ENCODE peak calls at places on chromosomes 4 and X, in seven cellular contexts. N, F, S, T, K, A and E are unnamed samples. For H3K36me3 and H3K4me1, the result is how much of the 10 kb centered on the place peaks cover.

GRCh38 chr4:83217721-83218522 is 66.7 kb downstream of the COQ2 start:
- DNase-seq in N (no peak), F (no peak), S (no peak), T (no peak), K (peak), A (no peak), E (no peak)

GRCh38 chr4:3022651-3023050 is 51.7 kb downstream of the HTT-AS start:
- DNase-seq in N (no peak), F (no peak), S (no peak), T (no peak), K (no peak), A (no peak), E (no peak)

GRCh38 chr4:190014771-190015537 is 12.1 kb downstream of the FRG2 start:
- DNase-seq in N (no peak), F (no peak), S (no peak), T (no peak), K (no peak), A (no peak), E (no peak)

GRCh38 chrX:57156397-57157049 is 19.3 kb upstream of the SPIN2A start:
- DNase-seq in N (peak), F (no peak), S (peak), T (peak), K (peak), A (no peak), E (peak)

GRCh38 chrX:3244203-3244743 is 102.2 kb downstream of the MXRA5 start:
- DNase-seq in N (no peak), F (no peak), S (no peak), T (no peak), K (no peak), A (no peak), E (no peak)

GRCh38 chrX:82775426-82775825 is 732.7 kb upstream of the POU3F4 start:
- DNase-seq in N (no peak), F (no peak), S (no peak), T (no peak), K (no peak), A (no peak), E (no peak)

GRCh38 chr4:15003441-15003890 is 1.2 kb downstream of the CPEB2 start:
- DNase-seq in N (peak), F (peak), S (no peak), T (peak), K (peak), A (peak), E (peak)

GRCh38 chr4:60133414-60133813 is 1066.7 kb upstream of the ADGRL3 start:
- DNase-seq in N (no peak), F (no peak), S (no peak), T (no peak), K (no peak), A (no peak), E (no peak)

GRCh38 chrX:10526442-10526841 is 93.9 kb downstream of the MID1 start:
- DNase-seq in N (no peak), F (no peak), S (no peak), T (no peak), K (no peak), A (no peak), E (no peak)

GRCh38 chrX:106263817-106264216 is 95.7 kb downstream of the PWWP3B start:
- DNase-seq in N (no peak), F (no peak), S (no peak), T (no peak), K (no peak), A (peak), E (no peak)

GRCh38 chrX:71253253-71254091 is 468 bp downstream of the ZMYM3 start:
- DNase-seq in N (peak), F (no peak), S (no peak), T (peak), K (peak), A (peak), E (peak)

GRCh38 chrX:39260965-39261364 is 459.7 kb downstream of the MID1IP1 start:
- DNase-seq in N (no peak), F (no peak), S (no peak), T (no peak), K (no peak), A (no peak), E (no peak)

GRCh38 chrX:21932277-21932996 is 8.1 kb upstream of the SMS start:
- DNase-seq in N (peak), F (no peak), S (no peak), T (no peak), K (no peak), A (no peak), E (no peak)

GRCh38 chr4:156111706-156112105 is 158.0 kb upstream of the CTSO start:
- DNase-seq in N (no peak), F (no peak), S (no peak), T (no peak), K (no peak), A (no peak), E (no peak)

GRCh38 chrX:19569930-19570329 is 54.6 kb upstream of the MAP3K15 start:
- DNase-seq in N (no peak), F (no peak), S (no peak), T (no peak), K (no peak), A (no peak), E (no peak)

GRCh38 chr4:63528592-63528991 is 880.7 kb downstream of the TECRL start:
- DNase-seq in N (no peak), F (no peak), S (no peak), T (no peak), K (no peak), A (no peak), E (no peak)

GRCh38 chr4:108397850-108398249 is 222.5 kb upstream of the RPL34 start:
- DNase-seq in N (no peak), F (no peak), S (no peak), T (no peak), K (no peak), A (no peak), E (no peak)

GRCh38 chr4:99157478-99157935 is 13.4 kb upstream of the ADH4 start:
- DNase-seq in N (no peak), F (no peak), S (no peak), T (no peak), K (no peak), A (no peak), E (no peak)

GRCh38 chr4:127632420-127633403 is at the start of gene INTU:
- DNase-seq in N (peak), F (peak), S (peak), T (peak), K (peak), A (peak), E (peak)

GRCh38 chrX:27222661-27223060 is 240.5 kb downstream of the PPP4R3C start:
- DNase-seq in N (no peak), F (no peak), S (no peak), T (no peak), K (no peak), A (no peak), E (no peak)

GRCh38 chr4:15649914-15650545 is 5.1 kb downstream of the FBXL5 start:
- DNase-seq in N (peak), F (no peak), S (peak), T (no peak), K (no peak), A (peak), E (peak)

GRCh38 chrX:153970398-153971123 is 1.1 kb downstream of the HCFC1 start:
- DNase-seq in N (peak), F (no peak), S (no peak), T (no peak), K (no peak), A (peak), E (peak)

GRCh38 chr4:38982356-38983095 is 49.7 kb downstream of the TMEM156 start:
- DNase-seq in N (no peak), F (no peak), S (no peak), T (no peak), K (no peak), A (no peak), E (no peak)

GRCh38 chr4:150078041-150078995 is at the start of gene DCLK2:
- DNase-seq in N (peak), F (peak), S (peak), T (peak), K (peak), A (peak), E (peak)

GRCh38 chr4:150078996-150079581 is 844 bp downstream of the DCLK2 start:
- DNase-seq in N (peak), F (no peak), S (no peak), T (peak), K (no peak), A (peak), E (peak)

GRCh38 chr4:150080335-150080734 is 2.1 kb downstream of the DCLK2 start:
- DNase-seq in N (no peak), F (no peak), S (no peak), T (no peak), K (no peak), A (no peak), E (no peak)

GRCh38 chr4:150080875-150081274 is 2.6 kb downstream of the DCLK2 start:
- DNase-seq in N (no peak), F (no peak), S (no peak), T (no peak), K (no peak), A (no peak), E (no peak)

DNA sequence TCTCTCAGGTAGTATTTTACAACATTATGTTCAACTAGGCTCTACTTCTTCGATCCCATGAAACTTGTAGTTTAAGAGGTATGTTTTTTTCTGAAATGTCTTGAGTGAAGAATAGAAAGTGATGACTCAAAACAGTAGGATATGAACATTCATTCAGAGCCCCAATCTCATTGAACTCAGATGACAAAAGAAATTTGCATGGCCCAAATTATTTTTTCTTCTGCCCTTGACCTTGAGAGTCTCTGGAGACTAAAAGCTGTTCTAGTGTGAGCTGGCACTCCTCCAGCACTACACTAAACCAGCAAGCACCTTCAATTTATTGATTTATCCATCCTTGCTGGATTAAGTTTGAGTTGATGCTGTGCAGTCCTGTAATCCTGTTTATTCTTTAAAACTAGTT is 4.0 kb downstream of the DCLK2 start:
- DNase-seq in N (peak), F (no peak), S (no peak), T (no peak), K (peak), A (no peak), E (peak)
- H3K36me3 ChIP-seq in N (under half), F (under half), S (under half), T (under half), K (under half), A (under half), E (under half)

GRCh38 chr4:169254546-169254983 is 16.2 kb downstream of the SH3RF1 start:
- DNase-seq in N (peak), F (no peak), S (peak), T (no peak), K (no peak), A (peak), E (peak)

GRCh38 chr4:169256101-169256612 is 14.6 kb downstream of the SH3RF1 start:
- DNase-seq in N (no peak), F (no peak), S (no peak), T (no peak), K (no peak), A (no peak), E (no peak)

GRCh38 chr4:169253087-169253675 is 17.6 kb downstream of the SH3RF1 start:
- DNase-seq in N (no peak), F (no peak), S (no peak), T (no peak), K (no peak), A (no peak), E (no peak)

GRCh38 chr4:169252339-169253086 is 18.2 kb downstream of the SH3RF1 start:
- DNase-seq in N (no peak), F (no peak), S (no peak), T (no peak), K (no peak), A (no peak), E (no peak)

DNA sequence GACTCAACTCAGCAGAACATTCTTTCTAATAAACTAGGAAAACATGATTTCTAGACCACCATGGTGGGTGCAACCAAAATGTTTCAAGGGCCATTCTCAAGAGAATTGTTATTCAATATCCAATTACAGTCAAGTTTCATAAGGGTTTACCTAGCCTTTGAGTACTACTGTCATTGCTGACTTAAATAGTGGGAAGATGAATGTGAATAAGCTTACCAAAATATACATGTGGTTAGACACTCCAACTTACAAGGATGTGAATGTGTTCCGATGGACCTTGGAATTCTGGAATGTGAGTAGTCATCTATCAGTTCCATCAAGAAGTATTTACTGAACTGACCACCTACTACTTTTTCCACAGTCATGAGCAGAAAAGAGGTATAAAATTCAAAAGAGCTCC is 16.9 kb downstream of the SH3RF1 start:
- DNase-seq in N (no peak), F (no peak), S (no peak), T (no peak), K (no peak), A (no peak), E (no peak)
- H3K4me1 ChIP-seq in N (half or more), F (half or more), S (half or more), T (half or more), K (half or more), A (under half), E (half or more)

DNA sequence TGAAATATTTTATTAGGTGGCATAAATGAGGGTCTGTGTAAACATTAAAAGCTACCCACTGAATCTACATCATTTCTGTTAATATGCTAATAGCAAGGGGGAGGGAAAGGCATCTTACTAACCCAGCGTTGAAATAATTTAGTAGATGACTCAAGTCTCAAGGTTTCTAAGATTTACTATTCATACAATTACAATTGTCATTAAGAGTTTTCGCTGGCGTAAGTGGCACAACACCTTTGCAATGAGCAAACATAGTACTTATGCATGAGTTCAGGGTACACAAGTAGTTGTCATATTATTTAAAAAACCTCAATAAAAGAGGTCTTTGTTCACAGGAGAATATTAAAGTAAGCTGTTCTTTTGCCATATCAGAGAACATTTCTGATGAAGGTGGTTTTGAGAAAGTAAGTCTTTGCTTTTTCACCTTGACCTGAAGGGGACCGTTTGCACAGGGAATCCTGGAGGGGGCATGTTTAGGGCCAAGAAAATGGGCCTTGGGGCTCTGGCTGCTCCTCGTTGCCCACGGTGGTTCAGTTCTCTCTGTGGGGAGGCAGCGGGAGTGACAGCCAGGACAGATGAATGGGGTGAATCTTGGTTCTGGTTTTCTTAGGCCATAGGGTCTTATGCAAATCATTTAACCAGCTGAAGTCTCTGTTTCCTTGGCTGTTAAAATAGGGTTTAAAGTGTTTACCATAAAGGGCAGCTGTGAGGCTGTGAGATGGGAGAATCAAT is 4.4 kb upstream of the RHOH start:
- DNase-seq in N (no peak), F (no peak), S (no peak), T (no peak), K (no peak), A (no peak), E (no peak)
- TF ChIP-seq POLR2A in N (no peak), F (no peak), S (no peak), T (no peak), K (no peak), A (no peak), E (no peak)

GRCh38 chrX:111349934-111350333 is 62.1 kb downstream of the DCX start:
- DNase-seq in N (no peak), F (no peak), S (no peak), T (no peak), K (no peak), A (no peak), E (no peak)
- H3K36me3 ChIP-seq in N (under half), F (under half), S (under half), T (under half), K (under half), A (under half), E (under half)

GRCh38 chr4:112288455-112288854 is 2.8 kb upstream of the TIFA start:
- DNase-seq in N (no peak), F (no peak), S (no peak), T (no peak), K (no peak), A (no peak), E (no peak)
- H3K4me1 ChIP-seq in N (under half), F (under half), S (under half), T (under half), K (under half), A (under half), E (under half)